ENCODE peak calls at places on chromosome 1, in nine cellular contexts. T, E, L, Z, I, V, K, A and H are unnamed samples.

GRCh38 chr1:71494163-71494562 is 413.3 kb upstream of the ZRANB2 start:
- DNase-seq in T (no peak), E (no peak), L (no peak), Z (no peak), I (no peak), V (no peak), K (no peak), A (no peak), H (no peak)

GRCh38 chr1:7404046-7404742 is 366.9 kb upstream of the VAMP3 start:
- DNase-seq in T (no peak), E (no peak), L (no peak), Z (no peak), I (peak; percentile 36), V (peak; percentile 77), K (no peak), A (no peak), H (no peak)

GRCh38 chr1:27872802-27873665 is 690 bp downstream of the THEMIS2 start:
- DNase-seq in T (no peak), E (no peak), L (peak; percentile 19), Z (no peak), I (peak; percentile 76), V (no peak), K (no peak), A (peak; percentile 40), H (no peak)

GRCh38 chr1:9825101-9826074 is 1.6 kb upstream of the CLSTN1 start:
- DNase-seq in T (peak; percentile 72), E (peak; percentile 85), L (peak; percentile 97), Z (peak; percentile 69), I (peak; percentile 93), V (no peak), K (peak; percentile 71), A (peak; percentile 51), H (peak; percentile 79)

GRCh38 chr1:87796521-87796920 is 467.8 kb downstream of the LMO4 start:
- DNase-seq in T (no peak), E (no peak), L (no peak), Z (no peak), I (no peak), V (no peak), K (no peak), A (no peak), H (no peak)

GRCh38 chr1:101496109-101496508 is 259.3 kb downstream of the S1PR1 start:
- DNase-seq in T (no peak), E (no peak), L (no peak), Z (no peak), I (no peak), V (no peak), K (no peak), A (no peak), H (no peak)

GRCh38 chr1:31944205-31945089 is 6.3 kb upstream of the PTP4A2 start:
- DNase-seq in T (peak; percentile 95), E (peak; percentile 94), L (peak; percentile 99), Z (peak; percentile 94), I (peak; percentile 99), V (peak; percentile 98), K (no peak), A (peak; percentile 87), H (peak; percentile 94)

GRCh38 chr1:22729921-22730320 is 19.3 kb downstream of the EPHB2 start:
- DNase-seq in T (no peak), E (no peak), L (no peak), Z (no peak), I (no peak), V (no peak), K (no peak), A (no peak), H (no peak)

GRCh38 chr1:155083865-155084721 is 5.5 kb downstream of the EFNA3 start:
- DNase-seq in T (no peak), E (no peak), L (no peak), Z (peak; percentile 48), I (peak; percentile 53), V (no peak), K (no peak), A (no peak), H (no peak)

GRCh38 chr1:52343982-52344381 is 22.0 kb downstream of the CC2D1B start:
- DNase-seq in T (no peak), E (no peak), L (no peak), Z (no peak), I (no peak), V (no peak), K (no peak), A (no peak), H (no peak)

GRCh38 chr1:84505167-84506001 is 802 bp upstream of the SPATA1 start:
- DNase-seq in T (no peak), E (peak; percentile 85), L (peak; percentile 59), Z (no peak), I (no peak), V (peak; percentile 92), K (no peak), A (peak; percentile 42), H (no peak)

GRCh38 chr1:15571266-15571665 is 13.6 kb downstream of the AGMAT start:
- DNase-seq in T (no peak), E (no peak), L (no peak), Z (no peak), I (no peak), V (no peak), K (no peak), A (no peak), H (no peak)

GRCh38 chr1:212368073-212368484 is 46.6 kb downstream of the PACC1 start:
- DNase-seq in T (no peak), E (no peak), L (peak; percentile 95), Z (no peak), I (peak; percentile 86), V (no peak), K (peak; percentile 42), A (peak; percentile 81), H (no peak)

GRCh38 chr1:185565314-185565713 is 168.9 kb upstream of the HMCN1 start:
- DNase-seq in T (no peak), E (no peak), L (peak; percentile 10), Z (no peak), I (no peak), V (no peak), K (no peak), A (peak; percentile 70), H (no peak)

GRCh38 chr1:154157520-154158306 is 2.8 kb upstream of the NUP210L start:
- DNase-seq in T (no peak), E (no peak), L (peak; percentile 45), Z (no peak), I (no peak), V (no peak), K (no peak), A (peak; percentile 31), H (peak; percentile 56)

GRCh38 chr1:205144751-205145150 is 23.0 kb upstream of the RBBP5 start:
- DNase-seq in T (no peak), E (no peak), L (no peak), Z (no peak), I (no peak), V (no peak), K (no peak), A (peak; percentile 79), H (no peak)

GRCh38 chr1:118992868-118993711 is 4.9 kb upstream of the TBX15 start:
- DNase-seq in T (no peak), E (no peak), L (peak; percentile 59), Z (no peak), I (peak; percentile 68), V (no peak), K (no peak), A (no peak), H (no peak)

GRCh38 chr1:204106825-204107224 is 33.9 kb downstream of the SOX13 start:
- DNase-seq in T (no peak), E (no peak), L (no peak), Z (no peak), I (no peak), V (no peak), K (no peak), A (no peak), H (no peak)

GRCh38 chr1:233240839-233241682 is 54.5 kb downstream of the PCNX2 start:
- DNase-seq in T (peak; percentile 71), E (peak; percentile 78), L (peak; percentile 65), Z (peak; percentile 17), I (peak; percentile 80), V (peak; percentile 91), K (peak; percentile 36), A (peak; percentile 42), H (peak; percentile 66)

GRCh38 chr1:94825936-94826335 is 5.8 kb downstream of the SLC44A3 start:
- DNase-seq in T (no peak), E (no peak), L (no peak), Z (no peak), I (no peak), V (no peak), K (no peak), A (no peak), H (no peak)

GRCh38 chr1:2786329-2787162 is 14.9 kb downstream of the TTC34 start:
- DNase-seq in T (peak; percentile 63), E (peak; percentile 60), L (peak; percentile 48), Z (peak; percentile 7), I (peak; percentile 71), V (no peak), K (no peak), A (no peak), H (peak; percentile 53)

GRCh38 chr1:199084293-199084692 is 445.5 kb downstream of the PTPRC start:
- DNase-seq in T (no peak), E (no peak), L (peak; percentile 13), Z (no peak), I (no peak), V (no peak), K (no peak), A (peak; percentile 94), H (no peak)

GRCh38 chr1:18639335-18640055 is 8.8 kb downstream of the PAX7 start:
- DNase-seq in T (no peak), E (no peak), L (peak; percentile 32), Z (no peak), I (peak; percentile 62), V (no peak), K (no peak), A (no peak), H (no peak)
- H3K27me3 ChIP-seq in T (peaks cover 99% of the 10 kb centered on the region), E (peaks cover 96% of the 10 kb centered on the region), L (peaks cover 56% of the 10 kb centered on the region), Z (no peaks in the 10 kb centered on the region), I (peaks cover 92% of the 10 kb centered on the region), V (no peaks in the 10 kb centered on the region), K (peaks cover 80% of the 10 kb centered on the region), A (peaks cover 90% of the 10 kb centered on the region), H (peaks cover 98% of the 10 kb centered on the region)

GRCh38 chr1:36446780-36447179 is 3.5 kb downstream of the OSCP1 start:
- DNase-seq in T (no peak), E (no peak), L (no peak), Z (no peak), I (no peak), V (no peak), K (no peak), A (no peak), H (no peak)
- H3K27ac ChIP-seq in T (no peak overlapping the region), E (no peak overlapping the region), L (no peak overlapping the region), Z (no peak overlapping the region), I (no peak overlapping the region), V (no peak overlapping the region), K (no peak overlapping the region), A (no peak overlapping the region), H (peak overlapping the region; percentile 45)

GRCh38 chr1:239179001-239179400 is 207.4 kb upstream of the CHRM3 start:
- DNase-seq in T (no peak), E (no peak), L (no peak), Z (no peak), I (no peak), V (no peak), K (no peak), A (no peak), H (no peak)
- H3K27me3 ChIP-seq in T (no peaks in the 10 kb centered on the region), E (no peaks in the 10 kb centered on the region), L (no peaks in the 10 kb centered on the region), Z (no peaks in the 10 kb centered on the region), I (no peaks in the 10 kb centered on the region), V (no peaks in the 10 kb centered on the region), K (no peaks in the 10 kb centered on the region), A (no peaks in the 10 kb centered on the region), H (no peaks in the 10 kb centered on the region)

GRCh38 chr1:207887542-207887941 is 23.4 kb downstream of the CD34 start:
- DNase-seq in T (no peak), E (no peak), L (no peak), Z (no peak), I (no peak), V (no peak), K (no peak), A (no peak), H (no peak)
- H3K27ac ChIP-seq in T (peak overlapping the region; percentile 60), E (peak overlapping the region; percentile 17), L (no peak overlapping the region), Z (no peak overlapping the region), I (no peak overlapping the region), V (peak overlapping the region; percentile 73), K (no peak overlapping the region), A (no peak overlapping the region), H (peak overlapping the region; percentile 75)